ENCODE peak calls at places on chromosomes 6 and 20, in nine cellular contexts. One of them, this sample, is unnamed.
A peak's percentile ranks its signal among the peaks of the same experiment; 100 is the strongest.

GRCh38 chr6:123393333-123393732 is 243.4 kb downstream of the TRDN start:
- DNase-seq in AML-193: peak; percentile 38
- DNase-seq in HEK293T: peak; percentile 34
- DNase-seq in dermis blood vessel endothelial cell: no peak
- DNase-seq in A673: peak; percentile 78
- DNase-seq in GM23338: peak; percentile 27
- DNase-seq in fibroblast of mammary gland: peak; percentile 21
- DNase-seq in hepatocyte: peak; percentile 12
- DNase-seq in islet precursor cell: no peak
- DNase-seq in this sample: no peak

GRCh38 chr6:56807335-56807991 is 147.4 kb upstream of the BEND6 start:
- DNase-seq in AML-193: no peak
- DNase-seq in HEK293T: no peak
- DNase-seq in dermis blood vessel endothelial cell: no peak
- DNase-seq in A673: no peak
- DNase-seq in GM23338: no peak
- DNase-seq in fibroblast of mammary gland: peak; percentile 36
- DNase-seq in hepatocyte: no peak
- DNase-seq in islet precursor cell: no peak
- DNase-seq in this sample: no peak

GRCh38 chr6:116931456-116931855 is 54.4 kb downstream of the RFX6 start:
- DNase-seq in AML-193: no peak
- DNase-seq in HEK293T: no peak
- DNase-seq in dermis blood vessel endothelial cell: no peak
- DNase-seq in A673: no peak
- DNase-seq in GM23338: no peak
- DNase-seq in fibroblast of mammary gland: no peak
- DNase-seq in hepatocyte: no peak
- DNase-seq in islet precursor cell: no peak
- DNase-seq in this sample: no peak

GRCh38 chr6:162644153-162644552 is 83.4 kb downstream of the PRKN start:
- DNase-seq in AML-193: no peak
- DNase-seq in HEK293T: no peak
- DNase-seq in dermis blood vessel endothelial cell: no peak
- DNase-seq in A673: no peak
- DNase-seq in GM23338: no peak
- DNase-seq in fibroblast of mammary gland: no peak
- DNase-seq in hepatocyte: no peak
- DNase-seq in islet precursor cell: no peak
- DNase-seq in this sample: no peak

GRCh38 chr6:93104195-93104817 is 315.1 kb downstream of the EPHA7 start:
- DNase-seq in AML-193: no peak
- DNase-seq in HEK293T: peak; percentile 13
- DNase-seq in dermis blood vessel endothelial cell: no peak
- DNase-seq in A673: no peak
- DNase-seq in GM23338: no peak
- DNase-seq in fibroblast of mammary gland: no peak
- DNase-seq in hepatocyte: peak; percentile 16
- DNase-seq in islet precursor cell: peak; percentile 71
- DNase-seq in this sample: peak; percentile 81

GRCh38 chr6:17705428-17705777 is 1.3 kb downstream of the NUP153 start:
- DNase-seq in AML-193: peak; percentile 40
- DNase-seq in HEK293T: peak; percentile 44
- DNase-seq in dermis blood vessel endothelial cell: peak; percentile 77
- DNase-seq in A673: no peak
- DNase-seq in GM23338: no peak
- DNase-seq in fibroblast of mammary gland: peak; percentile 78
- DNase-seq in hepatocyte: peak; percentile 51
- DNase-seq in islet precursor cell: peak; percentile 78
- DNase-seq in this sample: no peak

GRCh38 chr6:48986803-48987202 is 476.2 kb downstream of the MMUT start:
- DNase-seq in AML-193: no peak
- DNase-seq in HEK293T: no peak
- DNase-seq in dermis blood vessel endothelial cell: no peak
- DNase-seq in A673: no peak
- DNase-seq in GM23338: no peak
- DNase-seq in fibroblast of mammary gland: no peak
- DNase-seq in hepatocyte: no peak
- DNase-seq in islet precursor cell: no peak
- DNase-seq in this sample: no peak

GRCh38 chr20:5402903-5403531 is 86.3 kb upstream of the PROKR2 start:
- DNase-seq in AML-193: peak; percentile 16
- DNase-seq in HEK293T: peak; percentile 53
- DNase-seq in dermis blood vessel endothelial cell: peak; percentile 60
- DNase-seq in A673: peak; percentile 63
- DNase-seq in GM23338: peak; percentile 79
- DNase-seq in fibroblast of mammary gland: peak; percentile 11
- DNase-seq in hepatocyte: peak; percentile 35
- DNase-seq in islet precursor cell: peak; percentile 72
- DNase-seq in this sample: peak; percentile 67

GRCh38 chr6:152309648-152310047 is 327.5 kb downstream of the SYNE1 start:
- DNase-seq in AML-193: no peak
- DNase-seq in HEK293T: no peak
- DNase-seq in dermis blood vessel endothelial cell: no peak
- DNase-seq in A673: no peak
- DNase-seq in GM23338: peak; percentile 19
- DNase-seq in fibroblast of mammary gland: no peak
- DNase-seq in hepatocyte: no peak
- DNase-seq in islet precursor cell: no peak
- DNase-seq in this sample: no peak